ENCODE peak calls at places on chromosomes 12 and 14, in seven cellular contexts. One of them, this sample, is unnamed.

GRCh38 chr12:66537866-66538265 is 141.0 kb downstream of the GRIP1 start:
- DNase-seq in HCT116: no peak
- DNase-seq in H1: no peak
- DNase-seq in HepG2: no peak
- DNase-seq in GM12878: no peak
- DNase-seq in SK-N-SH: no peak
- DNase-seq in K562: no peak
- DNase-seq in this sample: no peak

GRCh38 chr12:108511633-108512540 is 3.2 kb upstream of the FICD start:
- DNase-seq in HCT116: peak; percentile 50
- DNase-seq in H1: peak; percentile 63
- DNase-seq in HepG2: peak; percentile 56
- DNase-seq in GM12878: peak; percentile 78
- DNase-seq in SK-N-SH: peak; percentile 63
- DNase-seq in K562: peak; percentile 49
- DNase-seq in this sample: peak; percentile 65

GRCh38 chr14:54808326-54809161 is 94.1 kb downstream of the GCH1 start:
- DNase-seq in HCT116: no peak
- DNase-seq in H1: no peak
- DNase-seq in HepG2: no peak
- DNase-seq in GM12878: no peak
- DNase-seq in SK-N-SH: peak; percentile 75
- DNase-seq in K562: no peak
- DNase-seq in this sample: no peak

GRCh38 chr12:104886418-104887401 is 71.4 kb downstream of the SLC41A2 start:
- DNase-seq in HCT116: peak; percentile 15
- DNase-seq in H1: no peak
- DNase-seq in HepG2: no peak
- DNase-seq in GM12878: no peak
- DNase-seq in SK-N-SH: no peak
- DNase-seq in K562: no peak
- DNase-seq in this sample: peak; percentile 90

GRCh38 chr12:92408072-92408900 is 262.6 kb upstream of the BTG1 start:
- DNase-seq in HCT116: peak; percentile 40
- DNase-seq in H1: peak; percentile 23
- DNase-seq in HepG2: peak; percentile 4
- DNase-seq in GM12878: no peak
- DNase-seq in SK-N-SH: peak; percentile 55
- DNase-seq in K562: peak; percentile 23
- DNase-seq in this sample: no peak

GRCh38 chr12:98698603-98699463 is 53.7 kb downstream of the APAF1 start:
- DNase-seq in HCT116: peak; percentile 31
- DNase-seq in H1: no peak
- DNase-seq in HepG2: peak; percentile 39
- DNase-seq in GM12878: peak; percentile 38
- DNase-seq in SK-N-SH: peak; percentile 65
- DNase-seq in K562: peak; percentile 30
- DNase-seq in this sample: peak; percentile 59

GRCh38 chr14:74912801-74913200 is 10.3 kb downstream of the RPS6KL1 start:
- DNase-seq in HCT116: no peak
- DNase-seq in H1: no peak
- DNase-seq in HepG2: no peak
- DNase-seq in GM12878: no peak
- DNase-seq in SK-N-SH: no peak
- DNase-seq in K562: no peak
- DNase-seq in this sample: no peak

GRCh38 chr12:11652351-11653040 is 3.0 kb downstream of the ETV6 start:
- DNase-seq in HCT116: no peak
- DNase-seq in H1: no peak
- DNase-seq in HepG2: no peak
- DNase-seq in GM12878: peak; percentile 71
- DNase-seq in SK-N-SH: no peak
- DNase-seq in K562: no peak
- DNase-seq in this sample: peak; percentile 67

GRCh38 chr12:101824831-101825230 is 5.9 kb downstream of the GNPTAB start:
- DNase-seq in HCT116: no peak
- DNase-seq in H1: no peak
- DNase-seq in HepG2: no peak
- DNase-seq in GM12878: no peak
- DNase-seq in SK-N-SH: no peak
- DNase-seq in K562: no peak
- DNase-seq in this sample: no peak

GRCh38 chr12:12088147-12088546 is 17.4 kb downstream of the BCL2L14 start:
- DNase-seq in HCT116: no peak
- DNase-seq in H1: no peak
- DNase-seq in HepG2: peak; percentile 29
- DNase-seq in GM12878: no peak
- DNase-seq in SK-N-SH: no peak
- DNase-seq in K562: no peak
- DNase-seq in this sample: no peak

GRCh38 chr14:99819514-99819913 is 26.3 kb downstream of the EML1 start:
- DNase-seq in HCT116: no peak
- DNase-seq in H1: no peak
- DNase-seq in HepG2: no peak
- DNase-seq in GM12878: no peak
- DNase-seq in SK-N-SH: no peak
- DNase-seq in K562: no peak
- DNase-seq in this sample: no peak

GRCh38 chr12:118371354-118372282 is 1.1 kb downstream of the TAOK3 start:
- DNase-seq in HCT116: no peak
- DNase-seq in H1: no peak
- DNase-seq in HepG2: no peak
- DNase-seq in GM12878: no peak
- DNase-seq in SK-N-SH: peak; percentile 61
- DNase-seq in K562: no peak
- DNase-seq in this sample: no peak

GRCh38 chr12:128298091-128298490 is 31.1 kb downstream of the TMEM132C start:
- DNase-seq in HCT116: no peak
- DNase-seq in H1: no peak
- DNase-seq in HepG2: no peak
- DNase-seq in GM12878: no peak
- DNase-seq in SK-N-SH: no peak
- DNase-seq in K562: no peak
- DNase-seq in this sample: no peak

GRCh38 chr14:102055181-102055901 is 31.5 kb downstream of the HSP90AA1 start:
- DNase-seq in HCT116: no peak
- DNase-seq in H1: no peak
- DNase-seq in HepG2: peak; percentile 18
- DNase-seq in GM12878: no peak
- DNase-seq in SK-N-SH: no peak
- DNase-seq in K562: no peak
- DNase-seq in this sample: peak; percentile 83

GRCh38 chr12:76946451-76946850 is 67.6 kb upstream of the CSRP2 start:
- DNase-seq in HCT116: no peak
- DNase-seq in H1: no peak
- DNase-seq in HepG2: no peak
- DNase-seq in GM12878: no peak
- DNase-seq in SK-N-SH: no peak
- DNase-seq in K562: no peak
- DNase-seq in this sample: no peak

GRCh38 chr12:85814116-85814515 is 22.1 kb downstream of the RASSF9 start:
- DNase-seq in HCT116: no peak
- DNase-seq in H1: no peak
- DNase-seq in HepG2: no peak
- DNase-seq in GM12878: no peak
- DNase-seq in SK-N-SH: no peak
- DNase-seq in K562: no peak
- DNase-seq in this sample: no peak

GRCh38 chr14:89773644-89774316 is 180.8 kb downstream of the EFCAB11 start:
- DNase-seq in HCT116: no peak
- DNase-seq in H1: peak; percentile 29
- DNase-seq in HepG2: peak; percentile 61
- DNase-seq in GM12878: peak; percentile 56
- DNase-seq in SK-N-SH: no peak
- DNase-seq in K562: no peak
- DNase-seq in this sample: peak; percentile 47

GRCh38 chr14:58362798-58363412 is 32.8 kb upstream of the TOMM20L start:
- DNase-seq in HCT116: peak; percentile 21
- DNase-seq in H1: no peak
- DNase-seq in HepG2: peak; percentile 41
- DNase-seq in GM12878: no peak
- DNase-seq in SK-N-SH: peak; percentile 31
- DNase-seq in K562: no peak
- DNase-seq in this sample: peak; percentile 17

GRCh38 chr12:118120579-118121363 is 15.2 kb upstream of the PEBP1 start:
- DNase-seq in HCT116: no peak
- DNase-seq in H1: peak; percentile 77
- DNase-seq in HepG2: peak; percentile 91
- DNase-seq in GM12878: no peak
- DNase-seq in SK-N-SH: peak; percentile 86
- DNase-seq in K562: peak; percentile 90
- DNase-seq in this sample: peak; percentile 61

GRCh38 chr12:104524026-104524425 is 67.3 kb downstream of the CHST11 start:
- DNase-seq in HCT116: no peak
- DNase-seq in H1: no peak
- DNase-seq in HepG2: no peak
- DNase-seq in GM12878: no peak
- DNase-seq in SK-N-SH: no peak
- DNase-seq in K562: no peak
- DNase-seq in this sample: no peak

GRCh38 chr12:65902504-65902903 is 78.2 kb downstream of the HMGA2 start:
- DNase-seq in HCT116: no peak
- DNase-seq in H1: no peak
- DNase-seq in HepG2: no peak
- DNase-seq in GM12878: no peak
- DNase-seq in SK-N-SH: no peak
- DNase-seq in K562: no peak
- DNase-seq in this sample: peak; percentile 77

GRCh38 chr14:67846029-67846610 is 26.5 kb downstream of the RAD51B start:
- DNase-seq in HCT116: no peak
- DNase-seq in H1: no peak
- DNase-seq in HepG2: no peak
- DNase-seq in GM12878: no peak
- DNase-seq in SK-N-SH: no peak
- DNase-seq in K562: no peak
- DNase-seq in this sample: no peak

GRCh38 chr12:106282457-106283097 is 20.0 kb upstream of the TCP11L2 start:
- DNase-seq in HCT116: peak; percentile 67
- DNase-seq in H1: no peak
- DNase-seq in HepG2: peak; percentile 97
- DNase-seq in GM12878: no peak
- DNase-seq in SK-N-SH: peak; percentile 58
- DNase-seq in K562: peak; percentile 71
- DNase-seq in this sample: peak; percentile 55

GRCh38 chr14:40630471-40630870 is 976.2 kb upstream of the LRFN5 start:
- DNase-seq in HCT116: no peak
- DNase-seq in H1: no peak
- DNase-seq in HepG2: no peak
- DNase-seq in GM12878: no peak
- DNase-seq in SK-N-SH: no peak
- DNase-seq in K562: no peak
- DNase-seq in this sample: no peak

GRCh38 chr14:89419973-89420482 is 3.0 kb upstream of the FOXN3 start:
- DNase-seq in HCT116: no peak
- DNase-seq in H1: no peak
- DNase-seq in HepG2: no peak
- DNase-seq in GM12878: no peak
- DNase-seq in SK-N-SH: no peak
- DNase-seq in K562: no peak
- DNase-seq in this sample: no peak

GRCh38 chr12:119828300-119828699 is 48.8 kb downstream of the CIT start:
- DNase-seq in HCT116: no peak
- DNase-seq in H1: no peak
- DNase-seq in HepG2: no peak
- DNase-seq in GM12878: no peak
- DNase-seq in SK-N-SH: no peak
- DNase-seq in K562: no peak
- DNase-seq in this sample: no peak

GRCh38 chr12:52581481-52581880 is 7.8 kb upstream of the KRT74 start:
- DNase-seq in HCT116: no peak
- DNase-seq in H1: no peak
- DNase-seq in HepG2: no peak
- DNase-seq in GM12878: no peak
- DNase-seq in SK-N-SH: no peak
- DNase-seq in K562: no peak
- DNase-seq in this sample: peak; percentile 10

DNA sequence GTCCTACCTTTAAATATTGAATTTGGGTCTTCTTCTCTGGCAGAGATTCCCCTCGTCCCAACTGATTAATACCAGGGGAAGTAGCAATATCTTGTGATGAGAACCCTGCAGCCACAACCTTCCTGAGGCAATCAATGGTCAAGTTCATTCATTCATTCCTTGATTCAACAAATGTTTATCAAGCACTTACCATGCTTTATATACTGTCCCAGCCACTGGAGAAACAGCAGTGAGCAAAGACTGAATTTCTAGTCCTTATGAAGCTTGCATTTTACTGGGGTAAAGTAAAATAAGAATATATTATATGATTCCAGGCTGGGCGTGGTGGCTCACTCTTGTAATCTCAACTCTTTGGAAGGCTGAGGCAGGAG is 300 bp upstream of the GIT2 start:
- DNase-seq in HCT116: no peak
- DNase-seq in H1: no peak
- DNase-seq in HepG2: no peak
- DNase-seq in GM12878: no peak
- DNase-seq in SK-N-SH: no peak
- DNase-seq in K562: no peak
- DNase-seq in this sample: no peak
- H3K9ac ChIP-seq in HCT116: peak overlapping the region; percentile 66
- H3K9ac ChIP-seq in H1: no peak overlapping the region
- H3K9ac ChIP-seq in HepG2: peak overlapping the region; percentile 90
- H3K9ac ChIP-seq in GM12878: peak overlapping the region; percentile 89
- H3K9ac ChIP-seq in SK-N-SH: peak overlapping the region; percentile 76
- H3K9ac ChIP-seq in K562: peak overlapping the region; percentile 77
- H3K9ac ChIP-seq in this sample: peak overlapping the region; percentile 46

DNA sequence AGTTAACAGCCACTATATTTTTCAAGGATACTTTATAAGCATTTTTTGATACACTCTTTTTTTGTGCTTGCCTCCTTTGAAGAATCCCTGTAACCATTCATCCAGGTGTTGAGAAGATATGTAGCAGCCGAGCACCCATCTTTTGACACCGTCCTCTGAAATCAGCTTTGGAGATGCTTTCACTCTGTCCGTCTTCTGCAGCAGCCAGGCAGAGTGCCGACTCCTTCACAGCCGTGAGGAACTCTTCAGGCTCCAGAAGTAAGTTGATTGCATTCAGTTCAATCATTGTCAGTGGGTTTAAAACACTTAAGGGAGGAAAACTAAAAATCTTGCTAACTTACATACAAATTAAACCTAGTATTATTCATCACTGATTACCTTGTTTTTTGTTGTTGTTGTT is 160.1 kb downstream of the LRFN5 start:
- DNase-seq in HCT116: no peak
- DNase-seq in H1: no peak
- DNase-seq in HepG2: no peak
- DNase-seq in GM12878: no peak
- DNase-seq in SK-N-SH: no peak
- DNase-seq in K562: no peak
- DNase-seq in this sample: no peak
- TF ChIP-seq RAD21 in HCT116: no peak
- TF ChIP-seq RAD21 in H1: no peak
- TF ChIP-seq RAD21 in HepG2: no peak
- TF ChIP-seq RAD21 in GM12878: no peak
- TF ChIP-seq RAD21 in SK-N-SH: no peak
- TF ChIP-seq RAD21 in K562: no peak
- TF ChIP-seq RAD21 in this sample: no peak

GRCh38 chr12:27226319-27226984 is 17.6 kb upstream of the STK38L start:
- DNase-seq in HCT116: no peak
- DNase-seq in H1: no peak
- DNase-seq in HepG2: peak; percentile 15
- DNase-seq in GM12878: no peak
- DNase-seq in SK-N-SH: no peak
- DNase-seq in K562: no peak
- DNase-seq in this sample: no peak
- H3K9ac ChIP-seq in HCT116: no peak overlapping the region
- H3K9ac ChIP-seq in H1: no peak overlapping the region
- H3K9ac ChIP-seq in HepG2: peak overlapping the region; percentile 4
- H3K9ac ChIP-seq in GM12878: no peak overlapping the region
- H3K9ac ChIP-seq in SK-N-SH: no peak overlapping the region
- H3K9ac ChIP-seq in K562: no peak overlapping the region
- H3K9ac ChIP-seq in this sample: no peak overlapping the region

GRCh38 chr12:131547560-131547959 is 163.3 kb upstream of the SFSWAP start:
- DNase-seq in HCT116: no peak
- DNase-seq in H1: no peak
- DNase-seq in HepG2: no peak
- DNase-seq in GM12878: no peak
- DNase-seq in SK-N-SH: no peak
- DNase-seq in K562: no peak
- DNase-seq in this sample: no peak
- TF ChIP-seq RAD21 in HCT116: no peak
- TF ChIP-seq RAD21 in H1: no peak
- TF ChIP-seq RAD21 in HepG2: no peak
- TF ChIP-seq RAD21 in GM12878: no peak
- TF ChIP-seq RAD21 in SK-N-SH: no peak
- TF ChIP-seq RAD21 in K562: no peak
- TF ChIP-seq RAD21 in this sample: no peak

This sample was measured in IMR-90.